ENCODE peak calls at places on chromosomes 4 and X, in eight cellular contexts. D is left lung, A is PC-9, R is foreskin fibroblast, F is IMR-90, N is AG04450, C is heart right ventricle, M is epithelial cell of esophagus. W is an unnamed sample.
A peak's percentile ranks its signal among the peaks of the same experiment; 100 is the strongest.

GRCh38 chrX:74540635-74541249 is 73.7 kb downstream of the RLIM start:
- DNase-seq in C (no peak), A (no peak), D (no peak), N (no peak), R (no peak), M (peak; percentile 36), F (no peak), W (no peak)

GRCh38 chr4:145047151-145047550 is 50.8 kb downstream of the ANAPC10 start:
- DNase-seq in R (no peak), A (no peak), N (no peak), D (no peak), C (no peak), M (no peak), F (no peak), W (no peak)

GRCh38 chr4:101279377-101279871 is 67.9 kb downstream of the PPP3CA start:
- DNase-seq in M (no peak), N (peak; percentile 86), F (peak; percentile 97), C (no peak), R (peak; percentile 97), D (peak; percentile 41), A (no peak), W (no peak)

GRCh38 chrX:115642895-115643530 is 82.0 kb downstream of the PLS3 start:
- DNase-seq in A (peak; percentile 44), C (no peak), M (peak; percentile 39), N (peak; percentile 51), R (peak; percentile 78), F (peak; percentile 77), D (no peak), W (no peak)

GRCh38 chr4:472881-473574 is 25.9 kb downstream of the ZNF721 start:
- DNase-seq in D (no peak), A (no peak), N (no peak), C (no peak), M (peak; percentile 19), F (peak; percentile 0), R (peak; percentile 32), W (no peak)

GRCh38 chr4:20618010-20618409 is 82.2 kb upstream of the PACRGL start:
- DNase-seq in C (no peak), N (no peak), D (peak; percentile 63), R (peak; percentile 33), F (no peak), M (no peak), A (no peak), W (no peak)

GRCh38 chrX:74452199-74452481 is 30.8 kb downstream of the SLC16A2 start:
- DNase-seq in M (no peak), D (no peak), A (no peak), F (no peak), N (no peak), R (no peak), C (no peak), W (no peak)

GRCh38 chr4:85611661-85612060 is 136.7 kb downstream of the ARHGAP24 start:
- DNase-seq in C (no peak), R (no peak), N (no peak), M (peak; percentile 62), D (no peak), A (no peak), F (no peak), W (no peak)

GRCh38 chr4:38188631-38189101 is 228.5 kb downstream of the PTTG2 start:
- DNase-seq in D (no peak), C (no peak), F (no peak), N (no peak), M (peak; percentile 64), A (peak; percentile 99), R (no peak), W (no peak)

DNA sequence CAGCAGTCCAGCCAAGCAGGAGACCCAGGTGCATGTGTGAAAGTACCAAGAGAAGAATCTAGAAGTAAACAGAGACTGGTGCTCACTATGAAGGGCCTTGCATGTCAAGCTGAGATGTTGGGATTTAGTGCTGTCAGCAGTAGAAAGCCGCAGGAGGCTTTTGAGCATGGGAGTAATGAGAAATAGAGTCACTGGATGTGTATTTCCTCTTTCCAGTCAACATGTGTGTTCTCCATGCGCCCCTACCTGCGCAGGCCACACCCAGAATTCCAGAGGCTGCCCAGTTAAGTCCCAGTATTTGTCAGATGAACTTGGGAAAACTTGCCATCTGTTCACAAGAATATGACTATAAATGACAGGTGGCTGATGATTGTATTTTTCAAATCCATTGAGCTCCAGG is 4.5 kb upstream of the MAMLD1 start:
- DNase-seq in A (no peak), R (no peak), D (no peak), M (no peak), C (no peak), N (no peak), F (no peak), W (no peak)
- TF ChIP-seq CTCF in A (no peak), R (no peak), D (no peak), M (no peak), C (no peak), N (no peak), F (no peak), W (no peak)

GRCh38 chrX:14409341-14409740 is 120.0 kb upstream of the GLRA2 start:
- DNase-seq in D (no peak), M (peak; percentile 80), A (peak; percentile 53), C (no peak), F (no peak), N (no peak), R (peak; percentile 85), W (no peak)

GRCh38 chrX:14412686-14413085 is 116.7 kb upstream of the GLRA2 start:
- DNase-seq in F (no peak), M (peak; percentile 46), D (no peak), N (no peak), R (peak; percentile 29), A (no peak), C (no peak), W (no peak)
- H3K4me3 ChIP-seq in F (no peak overlapping the region), M (no peak overlapping the region), D (no peak overlapping the region), N (no peak overlapping the region), R (no peak overlapping the region), A (no peak overlapping the region), C (no peak overlapping the region), W (no peak overlapping the region)

GRCh38 chr4:80225628-80226027 is 28.3 kb downstream of the PRDM8 start:
- DNase-seq in D (no peak), R (peak; percentile 58), C (no peak), M (peak; percentile 72), N (no peak), A (no peak), F (peak; percentile 57), W (no peak)

GRCh38 chr4:80220711-80221110 is 23.4 kb downstream of the PRDM8 start:
- DNase-seq in A (no peak), F (no peak), R (no peak), C (no peak), M (no peak), D (no peak), N (no peak), W (no peak)

GRCh38 chr4:80219301-80220025 is 22.2 kb downstream of the PRDM8 start:
- DNase-seq in N (no peak), D (no peak), R (peak; percentile 70), A (no peak), M (no peak), F (peak; percentile 60), C (no peak), W (no peak)

GRCh38 chr4:80216100-80216761 is 18.9 kb downstream of the PRDM8 start:
- DNase-seq in R (no peak), F (no peak), C (no peak), M (no peak), D (no peak), N (no peak), A (no peak), W (no peak)

DNA sequence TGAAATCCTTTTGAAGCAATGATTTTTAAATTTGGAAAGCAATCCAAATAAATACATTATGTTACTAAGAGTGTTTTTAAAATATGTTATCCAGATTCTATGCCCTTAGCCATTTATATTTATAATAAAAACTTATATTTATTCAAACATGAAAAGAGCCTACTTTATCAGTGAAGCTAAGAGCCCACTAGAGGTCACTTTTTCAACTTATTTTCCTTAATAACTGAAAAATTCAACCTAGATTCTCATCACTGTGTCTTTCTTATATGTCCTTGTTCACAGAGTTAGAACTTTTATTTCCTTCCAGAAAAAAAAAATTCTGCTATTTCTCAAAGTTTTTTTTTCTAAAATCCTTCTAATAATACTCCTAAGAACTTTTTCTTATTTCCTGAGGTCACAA is 23.9 kb downstream of the PRDM8 start:
- DNase-seq in A (no peak), N (no peak), R (peak; percentile 58), F (peak; percentile 61), C (no peak), D (no peak), M (peak; percentile 30), W (no peak)
- TF ChIP-seq CTCF in A (peak; percentile 56), N (peak; percentile 56), R (peak; percentile 37), F (peak; percentile 54), C (no peak), D (no peak), M (no peak), W (peak; percentile 50)

GRCh38 chrX:137566746-137567473 is 983 bp downstream of the ZIC3 start:
- DNase-seq in M (no peak), N (no peak), D (no peak), R (no peak), C (no peak), F (no peak), A (no peak), W (no peak)
- H3K4me3 ChIP-seq in M (no peak overlapping the region), N (no peak overlapping the region), D (no peak overlapping the region), R (no peak overlapping the region), C (peak overlapping the region; percentile 55), F (no peak overlapping the region), A (no peak overlapping the region), W (no peak overlapping the region)

GRCh38 chrX:83469551-83469950 is 38.5 kb upstream of the POU3F4 start:
- DNase-seq in D (no peak), N (no peak), A (no peak), C (no peak), R (no peak), F (peak; percentile 1), M (peak; percentile 10), W (no peak)
- TF ChIP-seq CTCF in D (no peak), N (no peak), A (peak; percentile 57), C (no peak), R (no peak), F (peak; percentile 31), M (peak; percentile 30), W (peak; percentile 62)

W was measured in epithelial cell of proximal tubule.